ENCODE peak calls at places on chromosome 14, in eight cellular contexts. R is mesothelial cell of epicardium, G is NCI-H1092 treated with DMSO at 0.1 percent for 48 hours, C is dermis microvascular lymphatic vessel endothelial cell, P is Right ventricle myocardium superior, Y is MCF 10A, J is cardiac muscle cell, I is A549. M is an unnamed sample.

GRCh38 chr14:68979021-68979721 is at the start of gene ACTN1:
- DNase-seq in R (peak), C (peak), P (peak), G (peak), J (peak), I (peak), Y (peak), M (peak)

GRCh38 chr14:105220699-105221597 is 27.4 kb upstream of the BTBD6 start:
- DNase-seq in P (no peak), Y (no peak), J (no peak), R (no peak), I (no peak), G (no peak), C (no peak), M (no peak)

GRCh38 chr14:71726639-71727085 is 205.6 kb upstream of the RGS6 start:
- DNase-seq in I (no peak), R (no peak), Y (no peak), P (no peak), J (no peak), G (no peak), C (no peak), M (no peak)

GRCh38 chr14:86639146-86639545 is 1109.2 kb downstream of the FLRT2 start:
- DNase-seq in R (no peak), J (no peak), C (no peak), I (no peak), Y (peak), P (no peak), G (no peak), M (no peak)

GRCh38 chr14:21308132-21308478 is 28.2 kb downstream of the RPGRIP1 start:
- DNase-seq in J (peak), G (peak), C (no peak), R (no peak), Y (no peak), I (peak), P (no peak), M (no peak)

GRCh38 chr14:64873506-64874220 is 6.0 kb downstream of the SPTB start:
- DNase-seq in J (no peak), G (no peak), I (no peak), C (no peak), Y (no peak), P (no peak), R (no peak), M (no peak)

GRCh38 chr14:102126807-102127455 is 12.8 kb upstream of the WDR20 start:
- DNase-seq in P (no peak), G (no peak), R (no peak), J (no peak), Y (no peak), C (no peak), I (no peak), M (no peak)

GRCh38 chr14:99729991-99730875 is 46.1 kb downstream of the CYP46A1 start:
- DNase-seq in R (peak), Y (peak), J (peak), G (peak), C (no peak), I (peak), P (peak), M (peak)

GRCh38 chr14:102937331-102938175 is 15.1 kb downstream of the AMN start:
- DNase-seq in Y (no peak), G (no peak), I (no peak), J (no peak), P (no peak), R (no peak), C (no peak), M (no peak)

GRCh38 chr14:54685286-54685845 is 118.4 kb downstream of the SAMD4A start:
- DNase-seq in C (no peak), J (no peak), G (no peak), I (no peak), R (no peak), P (no peak), Y (no peak), M (peak)

GRCh38 chr14:74763803-74764531 is 851 bp downstream of the YLPM1 start:
- DNase-seq in I (no peak), Y (peak), R (no peak), J (peak), C (no peak), G (no peak), P (no peak), M (peak)

GRCh38 chr14:69325086-69325485 is 65.1 kb downstream of the GALNT16 start:
- DNase-seq in R (no peak), G (no peak), Y (no peak), P (no peak), C (no peak), I (no peak), J (no peak), M (no peak)